ENCODE peak calls at places on chromosomes 6 and 20, in six cellular contexts. U is suprapubic skin, Y is fibroblast of lung, X is upper lobe of right lung, K is HCT116, A is Karpas-422. Q is an unnamed sample.

GRCh38 chr6:2861071-2861821 is 19.6 kb upstream of the SERPINB1 start:
- DNase-seq in U (no peak), Y (no peak), X (no peak), K (no peak), A (peak), Q (no peak)

GRCh38 chr20:51153867-51154707 is 131.2 kb upstream of the KCNG1 start:
- DNase-seq in U (no peak), Y (no peak), X (no peak), K (no peak), A (no peak), Q (no peak)

GRCh38 chr6:111580401-111580800 is 25.3 kb downstream of the TRAF3IP2 start:
- DNase-seq in U (no peak), Y (no peak), X (no peak), K (no peak), A (no peak), Q (no peak)

GRCh38 chr20:47350181-47350550 is 6.3 kb downstream of the ZMYND8 start:
- DNase-seq in U (no peak), Y (no peak), X (no peak), K (no peak), A (peak), Q (no peak)

GRCh38 chr20:41560971-41561370 is 57.2 kb downstream of the CHD6 start:
- DNase-seq in U (no peak), Y (no peak), X (no peak), K (no peak), A (no peak), Q (no peak)

GRCh38 chr6:131946404-131946991 is 4.7 kb downstream of the CCN2 start:
- DNase-seq in U (no peak), Y (peak), X (no peak), K (no peak), A (no peak), Q (no peak)

GRCh38 chr20:57507477-57507876 is 17.5 kb downstream of the CTCFL start:
- DNase-seq in U (no peak), Y (peak), X (no peak), K (no peak), A (no peak), Q (no peak)

GRCh38 chr6:156991971-156992370 is 214.8 kb downstream of the ARID1B start:
- DNase-seq in U (no peak), Y (peak), X (no peak), K (no peak), A (no peak), Q (no peak)

GRCh38 chr20:35001596-35002362 is 46.1 kb downstream of the MYH7B start:
- DNase-seq in U (no peak), Y (no peak), X (no peak), K (no peak), A (peak), Q (no peak)

GRCh38 chr6:90896165-90896549 is 309.3 kb upstream of the MAP3K7 start:
- DNase-seq in U (no peak), Y (peak), X (no peak), K (no peak), A (no peak), Q (no peak)

GRCh38 chr6:81843302-81843701 is 90.8 kb upstream of the TENT5A start:
- DNase-seq in U (no peak), Y (no peak), X (no peak), K (no peak), A (no peak), Q (no peak)

GRCh38 chr20:45444050-45444449 is 25.5 kb upstream of the WFDC2 start:
- DNase-seq in U (no peak), Y (no peak), X (no peak), K (no peak), A (no peak), Q (no peak)

GRCh38 chr6:22147469-22147815 is 149.4 kb downstream of the PRL start:
- DNase-seq in U (no peak), Y (no peak), X (no peak), K (no peak), A (no peak), Q (no peak)

GRCh38 chr6:133833905-133834304 is 55.0 kb upstream of the TCF21 start:
- DNase-seq in U (no peak), Y (no peak), X (no peak), K (no peak), A (no peak), Q (no peak)

GRCh38 chr6:63742060-63742459 is 106.5 kb downstream of the PHF3 start:
- DNase-seq in U (no peak), Y (peak), X (no peak), K (no peak), A (no peak), Q (no peak)

GRCh38 chr6:118476554-118476953 is 71.5 kb upstream of the PLN start:
- DNase-seq in U (no peak), Y (no peak), X (no peak), K (no peak), A (no peak), Q (no peak)

GRCh38 chr6:160391419-160392116 is 43.4 kb downstream of the SLC22A3 start:
- DNase-seq in U (no peak), Y (peak), X (no peak), K (peak), A (no peak), Q (peak)

GRCh38 chr6:4774296-4774695 is 1.9 kb upstream of the CDYL start:
- DNase-seq in U (no peak), Y (no peak), X (no peak), K (no peak), A (no peak), Q (no peak)

GRCh38 chr20:55252525-55252924 is 752.8 kb downstream of the CBLN4 start:
- DNase-seq in U (no peak), Y (peak), X (no peak), K (no peak), A (no peak), Q (no peak)

GRCh38 chr6:11279213-11279780 is 46.8 kb upstream of the NEDD9 start:
- DNase-seq in U (no peak), Y (no peak), X (no peak), K (no peak), A (no peak), Q (no peak)

GRCh38 chr6:167047554-167047953 is 48.4 kb downstream of the CEP43 start:
- DNase-seq in U (no peak), Y (no peak), X (no peak), K (no peak), A (peak), Q (no peak)

GRCh38 chr6:157982297-157982579 is 575 bp downstream of the SYNJ2 start:
- DNase-seq in U (no peak), Y (peak), X (peak), K (no peak), A (no peak), Q (no peak)

GRCh38 chr6:161037873-161038228 is 46.3 kb downstream of the MAP3K4 start:
- DNase-seq in U (no peak), Y (no peak), X (no peak), K (no peak), A (no peak), Q (no peak)

GRCh38 chr6:54865091-54865631 is 18.6 kb downstream of the FAM83B start:
- DNase-seq in U (no peak), Y (no peak), X (no peak), K (no peak), A (no peak), Q (no peak)

GRCh38 chr6:96211341-96211740 is 195.6 kb downstream of the FUT9 start:
- DNase-seq in U (no peak), Y (no peak), X (no peak), K (no peak), A (no peak), Q (no peak)

GRCh38 chr20:24465730-24466129 is 3.7 kb upstream of the SYNDIG1 start:
- DNase-seq in U (no peak), Y (peak), X (no peak), K (no peak), A (no peak), Q (no peak)

GRCh38 chr20:59183751-59184150 is 20.1 kb downstream of the ZNF831 start:
- DNase-seq in U (no peak), Y (no peak), X (no peak), K (no peak), A (no peak), Q (no peak)

GRCh38 chr6:33815854-33816253 is 12.1 kb upstream of the MLN start:
- DNase-seq in U (no peak), Y (peak), X (no peak), K (peak), A (peak), Q (no peak)

GRCh38 chr6:167341665-167342655 is 17.1 kb downstream of the TTLL2 start:
- DNase-seq in U (no peak), Y (no peak), X (no peak), K (no peak), A (no peak), Q (no peak)

GRCh38 chr6:13559968-13560650 is 14.3 kb upstream of the SIRT5 start:
- DNase-seq in U (no peak), Y (no peak), X (no peak), K (no peak), A (peak), Q (no peak)

GRCh38 chr6:13563009-13563408 is 11.4 kb upstream of the SIRT5 start:
- DNase-seq in U (no peak), Y (no peak), X (no peak), K (no peak), A (no peak), Q (no peak)

GRCh38 chr6:13560651-13561044 is 13.8 kb upstream of the SIRT5 start:
- DNase-seq in U (no peak), Y (no peak), X (no peak), K (peak), A (no peak), Q (no peak)

GRCh38 chr6:13559251-13559650 is 15.2 kb upstream of the SIRT5 start:
- DNase-seq in U (no peak), Y (no peak), X (no peak), K (no peak), A (no peak), Q (no peak)

DNA sequence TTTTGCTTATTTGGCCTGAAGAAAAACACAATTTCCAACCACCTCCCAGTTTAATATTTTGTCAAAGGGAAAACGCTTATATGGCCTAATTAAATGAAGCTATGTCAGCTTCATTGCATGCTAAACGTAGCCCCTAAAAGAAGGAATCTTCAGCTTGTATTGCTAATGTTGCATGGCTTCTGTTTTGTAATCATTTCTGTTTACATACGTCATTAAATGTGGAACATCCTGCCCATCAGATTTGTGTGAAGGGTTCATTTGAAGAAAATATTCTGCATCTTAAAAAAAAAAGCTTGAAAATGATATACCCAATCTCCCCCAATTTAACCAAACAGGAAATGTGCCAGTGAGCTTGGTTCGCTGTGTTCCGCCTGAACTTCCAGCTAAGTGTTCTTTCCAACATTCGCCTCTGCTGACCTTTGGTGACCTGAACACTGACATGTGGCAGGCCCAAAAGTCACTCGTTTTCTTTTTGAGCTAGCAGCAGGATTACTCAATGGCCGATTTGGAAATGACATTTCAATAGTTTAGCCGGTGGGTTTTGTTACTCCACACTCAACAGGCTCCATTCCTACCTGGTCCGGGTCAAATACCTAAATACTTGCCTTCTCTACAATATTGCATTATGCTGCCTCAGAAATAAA is 12.7 kb upstream of the SIRT5 start:
- DNase-seq in U (no peak), Y (no peak), X (no peak), K (no peak), A (no peak), Q (no peak)
- H3K27ac ChIP-seq in U (peak), Y (no peak), X (peak), K (no peak), A (no peak), Q (no peak)

GRCh38 chr6:151252626-151253025 is 12.9 kb downstream of the AKAP12 start:
- DNase-seq in U (no peak), Y (no peak), X (no peak), K (no peak), A (no peak), Q (no peak)

GRCh38 chr6:151257984-151258445 is 18.2 kb downstream of the AKAP12 start:
- DNase-seq in U (no peak), Y (peak), X (no peak), K (no peak), A (peak), Q (no peak)

GRCh38 chr6:151255811-151256210 is 16.0 kb downstream of the AKAP12 start:
- DNase-seq in U (no peak), Y (no peak), X (no peak), K (no peak), A (peak), Q (no peak)

GRCh38 chr6:151260191-151260590 is 20.4 kb downstream of the AKAP12 start:
- DNase-seq in U (no peak), Y (peak), X (no peak), K (no peak), A (peak), Q (no peak)

GRCh38 chr6:151254451-151255081 is 14.8 kb downstream of the AKAP12 start:
- DNase-seq in U (no peak), Y (peak), X (no peak), K (no peak), A (peak), Q (no peak)
- H3K27ac ChIP-seq in U (no peak), Y (no peak), X (no peak), K (no peak), A (no peak), Q (no peak)

GRCh38 chr20:3755269-3755668 is 12.3 kb downstream of the ADISSP start:
- DNase-seq in U (no peak), Y (no peak), X (no peak), K (no peak), A (no peak), Q (no peak)
- H3K27ac ChIP-seq in U (no peak), Y (no peak), X (no peak), K (no peak), A (no peak), Q (no peak)

GRCh38 chr20:49276895-49277785 is 717 bp downstream of the ZNFX1 start:
- DNase-seq in U (peak), Y (no peak), X (peak), K (no peak), A (no peak), Q (no peak)
- H3K27ac ChIP-seq in U (peak), Y (peak), X (peak), K (peak), A (peak), Q (peak)

GRCh38 chr6:17012421-17013225 is 89.2 kb upstream of the STMND1 start:
- DNase-seq in U (no peak), Y (peak), X (no peak), K (no peak), A (no peak), Q (no peak)

GRCh38 chr6:17015144-17015543 is 86.7 kb upstream of the STMND1 start:
- DNase-seq in U (no peak), Y (peak), X (no peak), K (no peak), A (no peak), Q (peak)

GRCh38 chr6:17015551-17016381 is 86.1 kb upstream of the STMND1 start:
- DNase-seq in U (peak), Y (peak), X (peak), K (no peak), A (no peak), Q (no peak)

GRCh38 chr6:17013701-17014100 is 88.1 kb upstream of the STMND1 start:
- DNase-seq in U (no peak), Y (peak), X (no peak), K (no peak), A (no peak), Q (peak)

DNA sequence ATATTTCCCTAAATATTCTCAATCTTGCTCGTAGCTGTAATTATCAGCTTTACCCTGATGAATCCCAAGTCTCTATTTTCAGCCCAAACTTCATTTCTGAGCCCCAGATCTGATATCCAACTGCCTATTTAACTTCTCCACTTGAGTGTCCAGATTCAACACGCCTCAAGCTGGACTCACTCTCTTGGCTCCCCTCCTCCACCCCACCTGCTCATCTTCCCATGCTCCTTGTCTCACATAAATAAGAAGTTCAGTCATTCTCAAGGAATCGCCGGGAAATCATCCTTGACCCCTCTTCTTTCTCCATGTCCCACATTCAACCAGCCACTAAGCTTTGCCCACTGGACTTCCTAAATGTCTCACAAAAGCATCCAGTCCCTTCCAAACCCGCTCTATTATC is 89.9 kb upstream of the STMND1 start:
- DNase-seq in U (no peak), Y (no peak), X (no peak), K (no peak), A (no peak), Q (no peak)
- H3K27ac ChIP-seq in U (no peak), Y (peak), X (no peak), K (no peak), A (no peak), Q (no peak)

DNA sequence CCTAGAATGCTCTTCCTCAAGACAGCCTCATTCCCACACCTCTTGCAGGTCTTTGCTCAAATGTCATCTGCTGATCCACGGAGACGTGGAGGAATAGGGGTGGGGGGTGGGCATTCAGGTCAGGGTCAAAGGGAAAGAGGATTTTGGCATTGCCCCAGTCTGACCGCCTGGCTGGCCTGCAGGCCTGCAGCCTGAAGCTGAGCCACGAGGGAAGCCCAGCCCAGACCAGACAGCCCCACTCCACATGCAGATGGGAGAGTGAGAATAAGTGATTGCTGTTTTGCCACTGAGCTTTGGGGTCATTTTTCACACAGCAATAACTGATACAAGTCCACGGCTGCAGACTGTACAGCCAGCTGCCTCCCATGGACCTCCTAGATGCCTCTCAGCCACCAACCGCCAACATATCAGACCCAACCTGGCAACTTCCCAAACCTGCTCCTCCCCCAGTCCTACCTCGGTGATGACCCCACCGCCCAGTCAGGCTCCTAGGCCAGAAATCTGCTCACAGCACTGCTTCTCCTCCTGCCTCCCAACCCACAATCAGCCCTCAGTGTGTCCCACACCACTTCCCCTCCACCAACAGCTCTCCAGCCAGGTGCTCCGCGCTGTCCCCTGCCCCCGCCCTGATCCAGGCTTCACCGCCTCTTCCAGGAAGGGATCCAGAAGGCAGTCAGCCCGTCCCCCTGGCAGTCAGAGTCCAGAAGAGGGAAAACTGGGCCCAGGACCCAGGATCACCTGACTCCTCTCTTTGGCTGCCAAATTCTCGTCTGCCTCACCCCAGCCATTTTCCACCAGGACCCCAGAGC is 14.0 kb downstream of the KIAA1755 start:
- DNase-seq in U (no peak), Y (peak), X (peak), K (no peak), A (no peak), Q (no peak)
- H3K27ac ChIP-seq in U (no peak), Y (no peak), X (no peak), K (no peak), A (no peak), Q (no peak)

DNA sequence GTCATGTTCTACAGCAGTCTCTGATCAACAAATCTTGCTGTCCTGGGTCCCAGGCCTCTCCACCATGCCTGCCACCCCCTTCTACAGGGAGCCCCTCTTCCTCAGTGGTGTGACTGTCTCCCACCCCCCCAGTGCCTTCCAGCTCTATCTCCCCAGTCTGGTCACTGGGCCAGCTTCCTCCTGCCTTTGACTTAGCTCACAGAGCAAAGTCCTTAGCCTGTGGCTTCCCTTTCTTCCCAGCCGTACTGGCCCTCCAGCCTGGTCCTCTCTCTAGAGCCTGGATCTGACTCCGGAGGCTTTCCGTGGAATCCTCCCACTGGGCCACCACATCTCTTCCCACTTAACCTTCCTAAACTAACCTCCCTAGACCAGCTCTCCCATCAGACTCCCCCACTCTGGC is 17.0 kb downstream of the MAPK13 start:
- DNase-seq in U (no peak), Y (no peak), X (no peak), K (no peak), A (no peak), Q (no peak)
- H3K27ac ChIP-seq in U (no peak), Y (no peak), X (no peak), K (no peak), A (no peak), Q (no peak)